ENCODE peak calls at places on chromosomes 16 and 17, in six cellular contexts. M, E, X, N, Q and Z are unnamed samples.

GRCh38 chr16:16120382-16121184 is 102.7 kb downstream of the ABCC6 start:
- DNase-seq in M (no peak), X (no peak), E (no peak), Q (no peak), N (peak), Z (no peak)

GRCh38 chr16:66474750-66475199 is 47.7 kb downstream of the BEAN1 start:
- DNase-seq in Q (no peak), N (peak), E (no peak), M (peak), X (no peak), Z (no peak)

GRCh38 chr17:62626719-62627218 is 701 bp upstream of the MRC2 start:
- DNase-seq in Q (peak), E (peak), N (no peak), M (no peak), X (peak), Z (peak)

GRCh38 chr17:39231587-39232551 is 6.1 kb upstream of the STAC2 start:
- DNase-seq in Q (peak), E (peak), M (peak), N (no peak), X (no peak), Z (peak)

GRCh38 chr16:83470406-83470805 is 337.4 kb upstream of the HSBP1 start:
- DNase-seq in N (no peak), X (no peak), Q (peak), E (peak), M (no peak), Z (no peak)

GRCh38 chr17:74959826-74960738 is 12.5 kb downstream of the HID1 start:
- DNase-seq in N (no peak), E (peak), Q (peak), M (no peak), X (no peak), Z (peak)

GRCh38 chr17:45826919-45827628 is 17.6 kb upstream of the SPPL2C start:
- DNase-seq in Q (no peak), M (no peak), N (no peak), X (no peak), E (no peak), Z (no peak)

GRCh38 chr17:70535986-70536385 is 366.7 kb downstream of the KCNJ2 start:
- DNase-seq in X (no peak), N (no peak), Q (no peak), E (no peak), M (no peak), Z (peak)

GRCh38 chr16:3182608-3183444 is 5.2 kb upstream of the OR1F1 start:
- DNase-seq in E (peak), X (no peak), Q (peak), M (no peak), N (peak), Z (peak)

GRCh38 chr16:54707813-54708212 is 222.9 kb upstream of the IRX5 start:
- DNase-seq in M (no peak), Q (no peak), X (no peak), N (no peak), E (no peak), Z (no peak)

GRCh38 chr16:84543931-84544776 is 39.7 kb upstream of the MEAK7 start:
- DNase-seq in X (no peak), Q (no peak), N (peak), M (no peak), E (no peak), Z (no peak)

GRCh38 chr17:901964-902363 is 77.6 kb downstream of the NXN start:
- DNase-seq in M (no peak), E (no peak), Q (no peak), X (no peak), N (no peak), Z (no peak)

GRCh38 chr16:79850348-79850747 is 249.8 kb upstream of the MAF start:
- DNase-seq in X (no peak), Q (no peak), N (no peak), E (no peak), M (no peak), Z (peak)

GRCh38 chr17:74008196-74008595 is 195.3 kb upstream of the RPL38 start:
- DNase-seq in N (peak), X (no peak), M (no peak), Q (no peak), E (no peak), Z (no peak)

GRCh38 chr17:5182597-5183409 is 8.9 kb downstream of the ZNF594 start:
- DNase-seq in E (no peak), N (no peak), X (no peak), Q (no peak), M (no peak), Z (no peak)